ENCODE peak calls at places on chromosomes 13 and 19, in four cellular contexts. One of them, this sample, is unnamed.

GRCh38 chr19:37333457-37333856 is 37.4 kb upstream of the ZNF527 start:
- DNase-seq in MV-4-11: no peak
- DNase-seq in mesendoderm: peak
- DNase-seq in T-helper 1 cell: no peak
- DNase-seq in this sample: no peak

GRCh38 chr19:5578094-5578846 is 10.5 kb upstream of the TINCR start:
- DNase-seq in MV-4-11: peak
- DNase-seq in mesendoderm: peak
- DNase-seq in T-helper 1 cell: peak
- DNase-seq in this sample: peak

GRCh38 chr19:14147797-14148605 is 11.6 kb upstream of the ASF1B start:
- DNase-seq in MV-4-11: no peak
- DNase-seq in mesendoderm: peak
- DNase-seq in T-helper 1 cell: peak
- DNase-seq in this sample: peak

GRCh38 chr13:69565334-69565733 is 542.3 kb upstream of the ATXN8OS start:
- DNase-seq in MV-4-11: peak
- DNase-seq in mesendoderm: peak
- DNase-seq in T-helper 1 cell: no peak
- DNase-seq in this sample: no peak

GRCh38 chr13:70054572-70054971 is 53.1 kb upstream of the ATXN8OS start:
- DNase-seq in MV-4-11: no peak
- DNase-seq in mesendoderm: no peak
- DNase-seq in T-helper 1 cell: no peak
- DNase-seq in this sample: no peak

GRCh38 chr19:16470911-16471811 is 609 bp downstream of the EPS15L1 start:
- DNase-seq in MV-4-11: no peak
- DNase-seq in mesendoderm: peak
- DNase-seq in T-helper 1 cell: peak
- DNase-seq in this sample: peak

GRCh38 chr19:16457954-16458331 is 13.8 kb downstream of the EPS15L1 start:
- DNase-seq in MV-4-11: no peak
- DNase-seq in mesendoderm: no peak
- DNase-seq in T-helper 1 cell: no peak
- DNase-seq in this sample: no peak

GRCh38 chr13:36344886-36345437 is 1.2 kb downstream of the SPART start:
- DNase-seq in MV-4-11: peak
- DNase-seq in mesendoderm: no peak
- DNase-seq in T-helper 1 cell: peak
- DNase-seq in this sample: no peak

GRCh38 chr13:37816276-37816675 is 53.3 kb downstream of the TRPC4 start:
- DNase-seq in MV-4-11: no peak
- DNase-seq in mesendoderm: no peak
- DNase-seq in T-helper 1 cell: no peak
- DNase-seq in this sample: peak

GRCh38 chr19:52557231-52557995 is 12.7 kb upstream of the ZNF701 start:
- DNase-seq in MV-4-11: no peak
- DNase-seq in mesendoderm: no peak
- DNase-seq in T-helper 1 cell: no peak
- DNase-seq in this sample: no peak

GRCh38 chr13:101490400-101491015 is 38.0 kb downstream of the ITGBL1 start:
- DNase-seq in MV-4-11: no peak
- DNase-seq in mesendoderm: no peak
- DNase-seq in T-helper 1 cell: no peak
- DNase-seq in this sample: peak

GRCh38 chr19:32437096-32437495 is 31.5 kb downstream of the DPY19L3 start:
- DNase-seq in MV-4-11: no peak
- DNase-seq in mesendoderm: no peak
- DNase-seq in T-helper 1 cell: no peak
- DNase-seq in this sample: no peak

GRCh38 chr19:4967738-4968461 is 1.0 kb upstream of the KDM4B start:
- DNase-seq in MV-4-11: peak
- DNase-seq in mesendoderm: no peak
- DNase-seq in T-helper 1 cell: no peak
- DNase-seq in this sample: peak

GRCh38 chr19:17555929-17556813 is 722 bp downstream of the COLGALT1 start:
- DNase-seq in MV-4-11: peak
- DNase-seq in mesendoderm: peak
- DNase-seq in T-helper 1 cell: peak
- DNase-seq in this sample: peak

GRCh38 chr13:91174886-91175501 is 172.5 kb upstream of the MIR17HG start:
- DNase-seq in MV-4-11: no peak
- DNase-seq in mesendoderm: peak
- DNase-seq in T-helper 1 cell: no peak
- DNase-seq in this sample: no peak

GRCh38 chr13:90201198-90201597 is 1146.3 kb upstream of the MIR17HG start:
- DNase-seq in MV-4-11: no peak
- DNase-seq in mesendoderm: no peak
- DNase-seq in T-helper 1 cell: no peak
- DNase-seq in this sample: peak

GRCh38 chr13:50650936-50651638 is 192.4 kb downstream of the DLEU7 start:
- DNase-seq in MV-4-11: no peak
- DNase-seq in mesendoderm: no peak
- DNase-seq in T-helper 1 cell: no peak
- DNase-seq in this sample: peak

GRCh38 chr19:3135961-3136683 is at the start of gene GNA15:
- DNase-seq in MV-4-11: peak
- DNase-seq in mesendoderm: no peak
- DNase-seq in T-helper 1 cell: peak
- DNase-seq in this sample: no peak

GRCh38 chr19:10784257-10784656 is 51.8 kb downstream of the TMED1 start:
- DNase-seq in MV-4-11: peak
- DNase-seq in mesendoderm: no peak
- DNase-seq in T-helper 1 cell: no peak
- DNase-seq in this sample: no peak

GRCh38 chr13:33799950-33800592 is 17.9 kb upstream of the RFC3 start:
- DNase-seq in MV-4-11: peak
- DNase-seq in mesendoderm: peak
- DNase-seq in T-helper 1 cell: no peak
- DNase-seq in this sample: peak

GRCh38 chr13:48819889-48820288 is 155.8 kb upstream of the FNDC3A start:
- DNase-seq in MV-4-11: no peak
- DNase-seq in mesendoderm: no peak
- DNase-seq in T-helper 1 cell: no peak
- DNase-seq in this sample: no peak

GRCh38 chr13:95982144-95982543 is 71.1 kb downstream of the UGGT2 start:
- DNase-seq in MV-4-11: no peak
- DNase-seq in mesendoderm: no peak
- DNase-seq in T-helper 1 cell: no peak
- DNase-seq in this sample: no peak

GRCh38 chr13:44174769-44175425 is 198.7 kb upstream of the SERP2 start:
- DNase-seq in MV-4-11: peak
- DNase-seq in mesendoderm: peak
- DNase-seq in T-helper 1 cell: no peak
- DNase-seq in this sample: peak

GRCh38 chr19:35000647-35001501 is 751 bp downstream of the GRAMD1A start:
- DNase-seq in MV-4-11: peak
- DNase-seq in mesendoderm: peak
- DNase-seq in T-helper 1 cell: no peak
- DNase-seq in this sample: peak

GRCh38 chr13:50589651-50590054 is 253.8 kb downstream of the DLEU7 start:
- DNase-seq in MV-4-11: peak
- DNase-seq in mesendoderm: no peak
- DNase-seq in T-helper 1 cell: no peak
- DNase-seq in this sample: peak

GRCh38 chr13:105778196-105778595 is 757.3 kb downstream of the EFNB2 start:
- DNase-seq in MV-4-11: no peak
- DNase-seq in mesendoderm: no peak
- DNase-seq in T-helper 1 cell: no peak
- DNase-seq in this sample: no peak

GRCh38 chr19:3720533-3720917 is 12.3 kb downstream of the TJP3 start:
- DNase-seq in MV-4-11: no peak
- DNase-seq in mesendoderm: no peak
- DNase-seq in T-helper 1 cell: no peak
- DNase-seq in this sample: no peak

This sample was measured in AG10803.